ENCODE peak calls at places on chromosome X, in nine cellular contexts. I, P, N, M, U, E, O, B and A are unnamed samples.

GRCh38 chrX:28910501-28910900 is 323.3 kb downstream of the IL1RAPL1 start:
- DNase-seq in I (no peak), P (no peak), N (no peak), M (no peak), U (no peak), E (no peak), O (no peak), B (no peak), A (no peak)

GRCh38 chrX:70128071-70128470 is 5.2 kb upstream of the IGBP1 start:
- DNase-seq in I (no peak), P (peak; percentile 25), N (no peak), M (no peak), U (no peak), E (no peak), O (peak; percentile 9), B (no peak), A (no peak)

GRCh38 chrX:119266364-119266995 is 30.4 kb downstream of the PGRMC1 start:
- DNase-seq in I (peak; percentile 19), P (peak; percentile 35), N (peak; percentile 52), M (peak; percentile 6), U (peak; percentile 49), E (peak; percentile 43), O (peak; percentile 14), B (peak; percentile 21), A (peak; percentile 53)

GRCh38 chrX:21657318-21658151 is 595 bp downstream of the KLHL34 start:
- DNase-seq in I (no peak), P (peak; percentile 40), N (no peak), M (no peak), U (no peak), E (no peak), O (no peak), B (no peak), A (no peak)

GRCh38 chrX:119734897-119735339 is 23.5 kb upstream of the SOWAHD start:
- DNase-seq in I (no peak), P (no peak), N (no peak), M (no peak), U (peak; percentile 26), E (no peak), O (no peak), B (no peak), A (peak; percentile 35)

GRCh38 chrX:74519870-74520269 is 94.6 kb downstream of the RLIM start:
- DNase-seq in I (no peak), P (no peak), N (no peak), M (no peak), U (peak; percentile 17), E (no peak), O (no peak), B (no peak), A (no peak)

GRCh38 chrX:74343970-74344622 is 40.1 kb downstream of the ZCCHC13 start:
- DNase-seq in I (peak; percentile 68), P (peak; percentile 92), N (peak; percentile 96), M (peak; percentile 77), U (peak; percentile 92), E (peak; percentile 75), O (peak; percentile 84), B (peak; percentile 64), A (peak; percentile 57)

GRCh38 chrX:129013574-129013973 is 509.7 kb downstream of the SMARCA1 start:
- DNase-seq in I (no peak), P (peak; percentile 51), N (no peak), M (no peak), U (no peak), E (no peak), O (peak; percentile 24), B (peak; percentile 40), A (no peak)

GRCh38 chrX:22134681-22135080 is 102.6 kb downstream of the PHEX start:
- DNase-seq in I (no peak), P (no peak), N (peak; percentile 89), M (no peak), U (peak; percentile 82), E (peak; percentile 39), O (no peak), B (no peak), A (peak; percentile 47)

GRCh38 chrX:15838017-15838416 is 16.6 kb downstream of the AP1S2 start:
- DNase-seq in I (no peak), P (peak; percentile 62), N (peak; percentile 10), M (no peak), U (no peak), E (no peak), O (peak; percentile 39), B (peak; percentile 28), A (peak; percentile 37)

DNA sequence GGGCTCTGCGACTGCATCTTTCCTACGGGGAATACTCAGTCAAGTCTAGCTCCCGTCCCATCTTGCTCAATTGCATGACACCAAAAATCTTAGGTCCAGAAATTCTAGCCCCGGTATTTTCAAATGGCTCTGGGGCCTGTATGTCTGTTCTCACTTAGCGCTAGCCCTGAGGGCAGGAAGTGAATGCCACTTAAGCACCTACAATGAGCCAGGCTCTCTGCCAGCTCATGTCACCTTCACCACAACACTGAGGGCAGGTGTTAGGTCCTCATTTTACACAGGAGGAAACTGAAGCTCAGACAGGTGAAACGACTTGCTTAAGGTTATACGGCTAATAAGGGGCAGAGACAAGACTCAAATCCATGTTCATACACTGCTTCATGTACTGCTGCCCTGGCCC is 282.8 kb downstream of the PPP1R2C start:
- DNase-seq in I (no peak), P (no peak), N (no peak), M (no peak), U (no peak), E (no peak), O (no peak), B (no peak), A (no peak)
- TF ChIP-seq EZH2phosphoT487 in I (no peak), P (no peak), N (no peak), M (no peak), U (no peak), E (no peak), O (no peak), B (no peak), A (no peak)

DNA sequence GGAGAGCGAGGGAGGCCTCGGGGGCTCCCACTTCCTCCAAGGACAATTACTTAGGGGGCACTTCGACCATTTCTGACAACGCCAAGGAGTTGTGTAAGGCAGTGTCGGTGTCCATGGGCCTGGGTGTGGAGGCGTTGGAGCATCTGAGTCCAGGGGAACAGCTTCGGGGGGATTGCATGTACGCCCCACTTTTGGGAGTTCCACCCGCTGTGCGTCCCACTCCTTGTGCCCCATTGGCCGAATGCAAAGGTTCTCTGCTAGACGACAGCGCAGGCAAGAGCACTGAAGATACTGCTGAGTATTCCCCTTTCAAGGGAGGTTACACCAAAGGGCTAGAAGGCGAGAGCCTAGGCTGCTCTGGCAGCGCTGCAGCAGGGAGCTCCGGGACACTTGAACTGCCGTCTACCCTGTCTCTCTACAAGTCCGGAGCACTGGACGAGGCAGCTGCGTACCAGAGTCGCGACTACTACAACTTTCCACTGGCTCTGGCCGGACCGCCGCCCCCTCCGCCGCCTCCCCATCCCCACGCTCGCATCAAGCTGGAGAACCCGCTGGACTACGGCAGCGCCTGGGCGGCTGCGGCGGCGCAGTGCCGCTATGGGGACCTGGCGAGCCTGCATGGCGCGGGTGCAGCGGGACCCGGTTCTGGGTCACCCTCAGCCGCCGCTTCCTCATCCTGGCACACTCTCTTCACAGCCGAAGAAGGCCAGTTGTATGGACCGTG is 2.1 kb downstream of the AR start:
- DNase-seq in I (no peak), P (peak; percentile 26), N (no peak), M (no peak), U (peak; percentile 62), E (peak; percentile 34), O (peak; percentile 49), B (no peak), A (peak; percentile 25)
- TF ChIP-seq EZH2phosphoT487 in I (no peak), P (no peak), N (no peak), M (no peak), U (no peak), E (no peak), O (no peak), B (no peak), A (no peak)

GRCh38 chrX:56764975-56765791 is 36.1 kb downstream of the NBDY start:
- DNase-seq in I (peak; percentile 64), P (no peak), N (no peak), M (no peak), U (no peak), E (no peak), O (no peak), B (peak; percentile 68), A (no peak)

GRCh38 chrX:56762220-56762619 is 33.2 kb downstream of the NBDY start:
- DNase-seq in I (peak; percentile 63), P (no peak), N (no peak), M (no peak), U (no peak), E (no peak), O (no peak), B (peak; percentile 15), A (no peak)

GRCh38 chrX:56764153-56764974 is 35.3 kb downstream of the NBDY start:
- DNase-seq in I (peak; percentile 90), P (peak; percentile 67), N (peak; percentile 69), M (peak; percentile 19), U (peak; percentile 75), E (peak; percentile 74), O (peak; percentile 86), B (peak; percentile 84), A (peak; percentile 79)

GRCh38 chrX:56762707-56763555 is 33.9 kb downstream of the NBDY start:
- DNase-seq in I (peak; percentile 39), P (no peak), N (no peak), M (no peak), U (no peak), E (no peak), O (no peak), B (no peak), A (no peak)

DNA sequence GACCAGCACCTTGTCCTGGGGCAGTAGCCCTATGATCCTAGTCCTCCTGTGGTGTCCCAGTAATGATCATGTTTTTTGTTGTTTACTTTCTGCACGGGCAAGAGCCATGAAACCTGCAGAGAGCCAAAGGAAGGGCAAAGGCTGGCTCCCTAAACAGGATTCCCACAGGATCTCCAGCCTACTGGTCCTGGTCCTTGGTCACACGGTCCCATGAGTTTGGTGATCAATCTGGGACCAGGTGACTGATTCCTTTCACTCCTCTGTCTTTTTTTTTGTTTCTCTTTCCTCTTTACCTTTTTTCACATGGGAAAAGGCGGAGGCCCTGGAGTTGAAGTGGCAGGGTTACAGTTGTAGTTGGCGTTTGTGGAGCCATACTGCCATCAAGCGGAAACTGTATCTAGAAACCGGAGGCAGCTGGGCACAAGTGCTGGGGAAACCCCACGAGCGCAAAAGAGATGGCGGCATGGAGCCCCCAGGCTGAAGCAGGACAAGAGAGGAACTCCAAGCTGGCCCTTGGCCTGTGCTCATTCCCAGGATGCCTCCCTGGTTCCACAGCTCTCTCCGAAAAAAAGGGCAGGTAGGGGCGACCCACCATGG is 34.6 kb downstream of the NBDY start:
- DNase-seq in I (peak; percentile 95), P (peak; percentile 3), N (no peak), M (no peak), U (no peak), E (no peak), O (peak; percentile 67), B (no peak), A (peak; percentile 63)
- TF ChIP-seq EZH2phosphoT487 in I (no peak), P (no peak), N (no peak), M (no peak), U (no peak), E (no peak), O (no peak), B (no peak), A (no peak)

DNA sequence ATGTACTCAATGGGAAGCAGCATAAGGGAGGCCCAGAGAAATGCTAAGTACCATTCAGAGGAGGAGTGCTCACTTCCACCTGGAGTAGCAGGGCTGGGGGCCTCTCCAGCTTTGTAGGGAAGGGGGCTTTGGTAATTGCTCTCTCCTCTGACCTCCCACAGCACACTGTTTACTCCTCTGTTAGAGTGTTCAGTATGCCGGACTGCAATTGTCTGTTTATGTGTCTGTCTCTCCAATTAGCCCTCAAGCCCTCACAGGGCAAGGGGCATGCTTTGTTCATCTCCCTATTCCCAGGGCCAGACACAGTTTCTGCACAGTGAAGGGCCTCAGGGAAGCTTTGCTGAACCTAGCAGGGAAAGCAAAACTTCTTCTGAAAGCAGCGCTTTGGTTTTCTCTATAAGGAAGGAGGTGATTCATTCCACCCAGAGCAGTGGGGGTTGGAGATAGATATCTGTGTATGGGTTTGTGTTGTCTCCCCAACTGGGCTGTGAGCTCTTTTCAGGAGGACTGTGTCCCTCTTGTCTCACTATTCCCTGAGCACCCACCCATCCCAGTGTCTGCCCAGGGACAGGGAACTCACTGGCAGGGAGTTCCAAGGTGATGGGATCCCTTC is 50.0 kb upstream of the VMA21 start:
- DNase-seq in I (no peak), P (no peak), N (no peak), M (no peak), U (no peak), E (no peak), O (peak; percentile 63), B (no peak), A (no peak)
- TF ChIP-seq EZH2phosphoT487 in I (no peak), P (no peak), N (no peak), M (no peak), U (no peak), E (no peak), O (no peak), B (no peak), A (no peak)